ENCODE peak calls at places on chromosomes 1 and 21, in ten cellular contexts. One of them, this sample, is unnamed.

GRCh38 chr1:39392851-39393573 is 98.4 kb upstream of the BMP8A start:
- DNase-seq in HCT116: no peak
- DNase-seq in Karpas-422: no peak
- DNase-seq in hepatocyte: no peak
- DNase-seq in PC-3: no peak
- DNase-seq in MM.1S: no peak
- DNase-seq in PC-9: no peak
- DNase-seq in GM23248: no peak
- DNase-seq in OCI-LY7: no peak
- DNase-seq in GM23338: no peak
- DNase-seq in this sample: no peak

GRCh38 chr1:230248876-230249275 is 177.3 kb downstream of the PGBD5 start:
- DNase-seq in HCT116: no peak
- DNase-seq in Karpas-422: no peak
- DNase-seq in hepatocyte: no peak
- DNase-seq in PC-3: no peak
- DNase-seq in MM.1S: no peak
- DNase-seq in PC-9: no peak
- DNase-seq in GM23248: peak; percentile 58
- DNase-seq in OCI-LY7: no peak
- DNase-seq in GM23338: no peak
- DNase-seq in this sample: no peak

GRCh38 chr1:9201421-9202239 is 32.9 kb upstream of the H6PD start:
- DNase-seq in HCT116: no peak
- DNase-seq in Karpas-422: no peak
- DNase-seq in hepatocyte: peak; percentile 35
- DNase-seq in PC-3: peak; percentile 43
- DNase-seq in MM.1S: no peak
- DNase-seq in PC-9: no peak
- DNase-seq in GM23248: peak; percentile 92
- DNase-seq in OCI-LY7: no peak
- DNase-seq in GM23338: peak; percentile 54
- DNase-seq in this sample: peak; percentile 40

GRCh38 chr1:17759114-17759513 is 4.0 kb downstream of the ACTL8 start:
- DNase-seq in HCT116: peak; percentile 22
- DNase-seq in Karpas-422: peak; percentile 67
- DNase-seq in hepatocyte: no peak
- DNase-seq in PC-3: no peak
- DNase-seq in MM.1S: peak; percentile 27
- DNase-seq in PC-9: no peak
- DNase-seq in GM23248: no peak
- DNase-seq in OCI-LY7: peak; percentile 11
- DNase-seq in GM23338: peak; percentile 27
- DNase-seq in this sample: no peak

GRCh38 chr1:222171005-222171404 is 376.9 kb downstream of the HHIPL2 start:
- DNase-seq in HCT116: peak; percentile 21
- DNase-seq in Karpas-422: peak; percentile 68
- DNase-seq in hepatocyte: peak; percentile 56
- DNase-seq in PC-3: peak; percentile 77
- DNase-seq in MM.1S: peak; percentile 50
- DNase-seq in PC-9: peak; percentile 38
- DNase-seq in GM23248: peak; percentile 75
- DNase-seq in OCI-LY7: peak; percentile 24
- DNase-seq in GM23338: peak; percentile 74
- DNase-seq in this sample: peak; percentile 29

GRCh38 chr21:45149021-45149420 is 74.6 kb downstream of the ADARB1 start:
- DNase-seq in HCT116: no peak
- DNase-seq in Karpas-422: no peak
- DNase-seq in hepatocyte: no peak
- DNase-seq in PC-3: no peak
- DNase-seq in MM.1S: no peak
- DNase-seq in PC-9: no peak
- DNase-seq in GM23248: no peak
- DNase-seq in OCI-LY7: no peak
- DNase-seq in GM23338: no peak
- DNase-seq in this sample: no peak

GRCh38 chr21:15421947-15422346 is 307.8 kb upstream of the USP25 start:
- DNase-seq in HCT116: no peak
- DNase-seq in Karpas-422: no peak
- DNase-seq in hepatocyte: no peak
- DNase-seq in PC-3: peak; percentile 48
- DNase-seq in MM.1S: no peak
- DNase-seq in PC-9: no peak
- DNase-seq in GM23248: peak; percentile 60
- DNase-seq in OCI-LY7: no peak
- DNase-seq in GM23338: no peak
- DNase-seq in this sample: no peak

GRCh38 chr1:26050255-26050640 is 4.3 kb upstream of the SLC30A2 start:
- DNase-seq in HCT116: no peak
- DNase-seq in Karpas-422: no peak
- DNase-seq in hepatocyte: no peak
- DNase-seq in PC-3: no peak
- DNase-seq in MM.1S: no peak
- DNase-seq in PC-9: no peak
- DNase-seq in GM23248: no peak
- DNase-seq in OCI-LY7: no peak
- DNase-seq in GM23338: no peak
- DNase-seq in this sample: no peak

GRCh38 chr1:205977348-205978014 is 25.7 kb downstream of the RAB7B start:
- DNase-seq in HCT116: peak; percentile 68
- DNase-seq in Karpas-422: peak; percentile 90
- DNase-seq in hepatocyte: peak; percentile 88
- DNase-seq in PC-3: peak; percentile 91
- DNase-seq in MM.1S: peak; percentile 87
- DNase-seq in PC-9: peak; percentile 75
- DNase-seq in GM23248: peak; percentile 83
- DNase-seq in OCI-LY7: peak; percentile 83
- DNase-seq in GM23338: peak; percentile 83
- DNase-seq in this sample: peak; percentile 82

GRCh38 chr1:41650176-41650519 is 165.7 kb upstream of the EDN2 start:
- DNase-seq in HCT116: no peak
- DNase-seq in Karpas-422: no peak
- DNase-seq in hepatocyte: no peak
- DNase-seq in PC-3: no peak
- DNase-seq in MM.1S: no peak
- DNase-seq in PC-9: no peak
- DNase-seq in GM23248: peak; percentile 75
- DNase-seq in OCI-LY7: no peak
- DNase-seq in GM23338: no peak
- DNase-seq in this sample: no peak

GRCh38 chr1:203668401-203668800 is 41.8 kb downstream of the ATP2B4 start:
- DNase-seq in HCT116: no peak
- DNase-seq in Karpas-422: no peak
- DNase-seq in hepatocyte: no peak
- DNase-seq in PC-3: no peak
- DNase-seq in MM.1S: no peak
- DNase-seq in PC-9: no peak
- DNase-seq in GM23248: no peak
- DNase-seq in OCI-LY7: no peak
- DNase-seq in GM23338: no peak
- DNase-seq in this sample: no peak

GRCh38 chr21:33971492-33972013 is 55.9 kb upstream of the ATP5PO start:
- DNase-seq in HCT116: no peak
- DNase-seq in Karpas-422: no peak
- DNase-seq in hepatocyte: peak; percentile 56
- DNase-seq in PC-3: peak; percentile 81
- DNase-seq in MM.1S: no peak
- DNase-seq in PC-9: no peak
- DNase-seq in GM23248: peak; percentile 23
- DNase-seq in OCI-LY7: no peak
- DNase-seq in GM23338: peak; percentile 78
- DNase-seq in this sample: no peak

GRCh38 chr1:156336242-156336641 is 1.9 kb downstream of the CCT3 start:
- DNase-seq in HCT116: peak; percentile 19
- DNase-seq in Karpas-422: peak; percentile 60
- DNase-seq in hepatocyte: no peak
- DNase-seq in PC-3: peak; percentile 31
- DNase-seq in MM.1S: peak; percentile 28
- DNase-seq in PC-9: no peak
- DNase-seq in GM23248: peak; percentile 26
- DNase-seq in OCI-LY7: peak; percentile 54
- DNase-seq in GM23338: peak; percentile 65
- DNase-seq in this sample: no peak
- H3K9me2 ChIP-seq in HCT116: no peaks in the 10 kb centered on the region
- H3K9me2 ChIP-seq in Karpas-422: no peaks in the 10 kb centered on the region
- H3K9me2 ChIP-seq in hepatocyte: no peaks in the 10 kb centered on the region
- H3K9me2 ChIP-seq in PC-3: no peaks in the 10 kb centered on the region
- H3K9me2 ChIP-seq in MM.1S: no peaks in the 10 kb centered on the region
- H3K9me2 ChIP-seq in PC-9: no peaks in the 10 kb centered on the region
- H3K9me2 ChIP-seq in GM23248: no peaks in the 10 kb centered on the region
- H3K9me2 ChIP-seq in OCI-LY7: no peaks in the 10 kb centered on the region
- H3K9me2 ChIP-seq in GM23338: no peaks in the 10 kb centered on the region
- H3K9me2 ChIP-seq in this sample: no peaks in the 10 kb centered on the region

GRCh38 chr1:117161887-117162286 is 40.3 kb upstream of the TRIM45 start:
- DNase-seq in HCT116: no peak
- DNase-seq in Karpas-422: no peak
- DNase-seq in hepatocyte: no peak
- DNase-seq in PC-3: peak; percentile 69
- DNase-seq in MM.1S: no peak
- DNase-seq in PC-9: no peak
- DNase-seq in GM23248: no peak
- DNase-seq in OCI-LY7: no peak
- DNase-seq in GM23338: no peak
- DNase-seq in this sample: no peak

GRCh38 chr1:117167402-117167801 is 43.3 kb downstream of the VTCN1 start:
- DNase-seq in HCT116: no peak
- DNase-seq in Karpas-422: no peak
- DNase-seq in hepatocyte: no peak
- DNase-seq in PC-3: peak; percentile 57
- DNase-seq in MM.1S: no peak
- DNase-seq in PC-9: peak; percentile 61
- DNase-seq in GM23248: peak; percentile 38
- DNase-seq in OCI-LY7: no peak
- DNase-seq in GM23338: no peak
- DNase-seq in this sample: no peak

GRCh38 chr1:117166076-117166475 is 44.5 kb upstream of the TRIM45 start:
- DNase-seq in HCT116: no peak
- DNase-seq in Karpas-422: no peak
- DNase-seq in hepatocyte: peak; percentile 35
- DNase-seq in PC-3: peak; percentile 93
- DNase-seq in MM.1S: no peak
- DNase-seq in PC-9: peak; percentile 94
- DNase-seq in GM23248: peak; percentile 89
- DNase-seq in OCI-LY7: no peak
- DNase-seq in GM23338: no peak
- DNase-seq in this sample: no peak

GRCh38 chr1:117164209-117164608 is 42.7 kb upstream of the TRIM45 start:
- DNase-seq in HCT116: no peak
- DNase-seq in Karpas-422: no peak
- DNase-seq in hepatocyte: no peak
- DNase-seq in PC-3: no peak
- DNase-seq in MM.1S: no peak
- DNase-seq in PC-9: no peak
- DNase-seq in GM23248: no peak
- DNase-seq in OCI-LY7: no peak
- DNase-seq in GM23338: no peak
- DNase-seq in this sample: no peak

DNA sequence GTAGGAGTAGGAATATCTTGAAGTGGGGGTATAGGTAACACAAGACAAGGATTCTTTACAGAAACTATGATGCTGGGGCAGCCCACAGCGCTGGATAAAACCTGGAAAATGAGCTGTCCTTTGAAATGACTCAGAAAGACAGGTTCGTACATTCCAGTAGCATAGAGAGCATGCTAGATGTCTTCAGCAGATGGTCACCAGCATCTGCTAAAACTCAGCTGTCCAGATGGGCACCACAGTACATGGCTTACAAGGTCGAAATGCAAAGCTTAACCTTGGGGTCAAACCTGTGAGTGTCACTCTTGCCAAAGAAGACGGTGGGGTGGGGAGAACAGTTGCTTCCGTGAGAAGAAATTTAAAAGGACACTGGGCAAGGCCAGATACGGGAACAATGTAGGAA is 41.3 kb upstream of the TRIM45 start:
- DNase-seq in HCT116: no peak
- DNase-seq in Karpas-422: no peak
- DNase-seq in hepatocyte: no peak
- DNase-seq in PC-3: peak; percentile 27
- DNase-seq in MM.1S: no peak
- DNase-seq in PC-9: no peak
- DNase-seq in GM23248: no peak
- DNase-seq in OCI-LY7: no peak
- DNase-seq in GM23338: no peak
- DNase-seq in this sample: no peak
- H3K9me2 ChIP-seq in HCT116: no peaks in the 10 kb centered on the region
- H3K9me2 ChIP-seq in Karpas-422: no peaks in the 10 kb centered on the region
- H3K9me2 ChIP-seq in hepatocyte: no peaks in the 10 kb centered on the region
- H3K9me2 ChIP-seq in PC-3: no peaks in the 10 kb centered on the region
- H3K9me2 ChIP-seq in MM.1S: no peaks in the 10 kb centered on the region
- H3K9me2 ChIP-seq in PC-9: no peaks in the 10 kb centered on the region
- H3K9me2 ChIP-seq in GM23248: no peaks in the 10 kb centered on the region
- H3K9me2 ChIP-seq in OCI-LY7: no peaks in the 10 kb centered on the region
- H3K9me2 ChIP-seq in GM23338: no peaks in the 10 kb centered on the region
- H3K9me2 ChIP-seq in this sample: no peaks in the 10 kb centered on the region

DNA sequence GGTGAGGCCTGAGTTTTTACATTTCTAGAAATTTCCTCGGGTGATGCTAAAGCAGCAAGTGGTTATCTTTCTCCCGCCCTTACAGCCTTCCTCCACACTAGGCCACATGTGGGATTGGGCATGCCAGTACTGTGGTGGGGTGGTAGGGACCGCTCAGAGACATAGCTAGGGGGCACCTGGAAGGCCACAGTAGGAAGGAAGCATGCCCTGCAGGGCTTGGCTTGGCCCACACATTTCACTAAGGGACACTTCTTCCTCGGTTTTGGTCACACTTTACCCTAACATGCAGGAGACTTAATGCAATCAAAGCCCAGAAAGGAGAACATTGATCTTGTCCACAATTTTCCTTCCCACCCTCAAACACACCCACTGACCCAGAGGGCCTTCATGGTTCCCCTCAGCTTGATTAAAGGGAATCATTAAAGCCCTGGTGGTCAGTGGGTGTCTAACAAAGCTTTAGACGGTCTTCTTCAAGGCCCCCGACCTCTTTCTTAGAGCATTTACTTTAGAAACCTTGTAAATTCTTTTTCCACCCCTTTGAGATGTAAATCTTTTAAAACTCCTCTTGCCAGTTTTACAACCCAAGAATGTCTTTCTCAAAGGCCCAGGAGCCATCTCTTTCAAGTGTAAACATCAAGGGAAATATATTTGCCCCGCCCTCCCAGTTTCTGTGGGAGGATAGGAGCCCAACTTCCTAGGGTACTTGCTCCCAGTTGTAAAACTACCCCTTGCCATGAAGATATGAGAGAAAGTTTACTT is 246.4 kb upstream of the PTBP2 start:
- DNase-seq in HCT116: no peak
- DNase-seq in Karpas-422: no peak
- DNase-seq in hepatocyte: no peak
- DNase-seq in PC-3: no peak
- DNase-seq in MM.1S: no peak
- DNase-seq in PC-9: peak; percentile 24
- DNase-seq in GM23248: no peak
- DNase-seq in OCI-LY7: no peak
- DNase-seq in GM23338: peak; percentile 95
- DNase-seq in this sample: no peak
- H3K9me2 ChIP-seq in HCT116: no peaks in the 10 kb centered on the region
- H3K9me2 ChIP-seq in Karpas-422: no peaks in the 10 kb centered on the region
- H3K9me2 ChIP-seq in hepatocyte: no peaks in the 10 kb centered on the region
- H3K9me2 ChIP-seq in PC-3: no peaks in the 10 kb centered on the region
- H3K9me2 ChIP-seq in MM.1S: no peaks in the 10 kb centered on the region
- H3K9me2 ChIP-seq in PC-9: no peaks in the 10 kb centered on the region
- H3K9me2 ChIP-seq in GM23248: peaks cover 5% of the 10 kb centered on the region
- H3K9me2 ChIP-seq in OCI-LY7: no peaks in the 10 kb centered on the region
- H3K9me2 ChIP-seq in GM23338: no peaks in the 10 kb centered on the region
- H3K9me2 ChIP-seq in this sample: no peaks in the 10 kb centered on the region

GRCh38 chr1:114155756-114156155 is 2.1 kb upstream of the SYT6 start:
- DNase-seq in HCT116: no peak
- DNase-seq in Karpas-422: no peak
- DNase-seq in hepatocyte: no peak
- DNase-seq in PC-3: no peak
- DNase-seq in MM.1S: no peak
- DNase-seq in PC-9: no peak
- DNase-seq in GM23248: no peak
- DNase-seq in OCI-LY7: no peak
- DNase-seq in GM23338: no peak
- DNase-seq in this sample: no peak
- H3K9me2 ChIP-seq in HCT116: no peaks in the 10 kb centered on the region
- H3K9me2 ChIP-seq in Karpas-422: no peaks in the 10 kb centered on the region
- H3K9me2 ChIP-seq in hepatocyte: no peaks in the 10 kb centered on the region
- H3K9me2 ChIP-seq in PC-3: no peaks in the 10 kb centered on the region
- H3K9me2 ChIP-seq in MM.1S: no peaks in the 10 kb centered on the region
- H3K9me2 ChIP-seq in PC-9: no peaks in the 10 kb centered on the region
- H3K9me2 ChIP-seq in GM23248: no peaks in the 10 kb centered on the region
- H3K9me2 ChIP-seq in OCI-LY7: no peaks in the 10 kb centered on the region
- H3K9me2 ChIP-seq in GM23338: peaks cover 5% of the 10 kb centered on the region
- H3K9me2 ChIP-seq in this sample: no peaks in the 10 kb centered on the region

This sample was measured in SK-N-SH.